ENCODE peak calls at places on chromosomes 16 and 17, in six cellular contexts. F, E, I, A, O and R are unnamed samples.

GRCh38 chr17:51493206-51493605 is 232.9 kb downstream of the UTP18 start:
- DNase-seq in F (no peak), E (no peak), I (no peak), A (no peak), O (no peak), R (no peak)

GRCh38 chr16:49510676-49511305 is 137.2 kb downstream of the C16orf78 start:
- DNase-seq in F (no peak), E (peak), I (no peak), A (no peak), O (no peak), R (no peak)

GRCh38 chr17:40522250-40522960 is 21.0 kb upstream of the TNS4 start:
- DNase-seq in F (no peak), E (no peak), I (no peak), A (no peak), O (no peak), R (no peak)

GRCh38 chr16:89951509-89951908 is 3.0 kb downstream of the DEF8 start:
- DNase-seq in F (no peak), E (no peak), I (no peak), A (no peak), O (no peak), R (no peak)

GRCh38 chr17:72614871-72615626 is 477.4 kb downstream of the SLC39A11 start:
- DNase-seq in F (no peak), E (peak), I (no peak), A (peak), O (no peak), R (no peak)

GRCh38 chr16:4392382-4393242 is 21.0 kb downstream of the VASN start:
- DNase-seq in F (no peak), E (no peak), I (no peak), A (peak), O (no peak), R (no peak)

GRCh38 chr17:64385187-64386083 is 5.2 kb downstream of the PECAM1 start:
- DNase-seq in F (peak), E (no peak), I (peak), A (no peak), O (no peak), R (no peak)

GRCh38 chr16:75534560-75535205 is 1.2 kb downstream of the CHST5 start:
- DNase-seq in F (no peak), E (no peak), I (no peak), A (no peak), O (no peak), R (no peak)

GRCh38 chr16:66578596-66579531 is at the start of gene CMTM2:
- DNase-seq in F (no peak), E (no peak), I (peak), A (peak), O (peak), R (no peak)

GRCh38 chr16:15538484-15538883 is 104.1 kb downstream of the BMERB1 start:
- DNase-seq in F (no peak), E (no peak), I (no peak), A (no peak), O (no peak), R (no peak)

GRCh38 chr16:76389126-76389525 is 111.9 kb downstream of the CNTNAP4 start:
- DNase-seq in F (no peak), E (no peak), I (no peak), A (no peak), O (no peak), R (no peak)

GRCh38 chr17:81543756-81544155 is 8.4 kb downstream of the FAAP100 start:
- DNase-seq in F (no peak), E (no peak), I (no peak), A (no peak), O (no peak), R (no peak)

GRCh38 chr16:11585460-11586374 is 1.0 kb downstream of the LITAF start:
- DNase-seq in F (peak), E (no peak), I (peak), A (no peak), O (peak), R (no peak)

GRCh38 chr16:30096105-30096861 is at the start of gene YPEL3:
- DNase-seq in F (peak), E (peak), I (peak), A (peak), O (peak), R (peak)

GRCh38 chr17:83124871-83125514 is 45.6 kb downstream of the METRNL start:
- DNase-seq in F (no peak), E (no peak), I (no peak), A (no peak), O (no peak), R (no peak)

GRCh38 chr17:63550816-63551639 is 751 bp downstream of the DCAF7 start:
- DNase-seq in F (no peak), E (no peak), I (peak), A (no peak), O (no peak), R (peak)

GRCh38 chr16:72287646-72288045 is 115.7 kb upstream of the PMFBP1 start:
- DNase-seq in F (no peak), E (no peak), I (no peak), A (no peak), O (no peak), R (no peak)

GRCh38 chr17:59151591-59151990 is 3.4 kb downstream of the SKA2 start:
- DNase-seq in F (no peak), E (no peak), I (no peak), A (no peak), O (no peak), R (no peak)

GRCh38 chr16:87303431-87303930 is 13.7 kb downstream of the C16orf95 start:
- DNase-seq in F (no peak), E (no peak), I (no peak), A (no peak), O (no peak), R (no peak)

GRCh38 chr17:64572682-64573154 is 65.9 kb downstream of the CEP95 start:
- DNase-seq in F (no peak), E (no peak), I (no peak), A (no peak), O (no peak), R (no peak)

GRCh38 chr16:397135-397661 is at the start of gene NME4:
- DNase-seq in F (no peak), E (no peak), I (peak), A (peak), O (peak), R (peak)

GRCh38 chr16:57797526-57798266 is 4.6 kb downstream of the KIFC3 start:
- DNase-seq in F (no peak), E (no peak), I (no peak), A (peak), O (no peak), R (peak)

GRCh38 chr17:58249270-58250133 is 11.1 kb downstream of the LPO start:
- DNase-seq in F (peak), E (peak), I (peak), A (peak), O (peak), R (peak)

GRCh38 chr17:74545456-74546230 is at the start of gene CD300C:
- DNase-seq in F (peak), E (no peak), I (no peak), A (no peak), O (no peak), R (no peak)

GRCh38 chr17:49063652-49064051 is 66.5 kb downstream of the IGF2BP1 start:
- DNase-seq in F (no peak), E (no peak), I (no peak), A (no peak), O (no peak), R (no peak)

GRCh38 chr16:3536271-3536671 is 35.5 kb downstream of the CLUAP1 start:
- DNase-seq in F (no peak), E (no peak), I (no peak), A (no peak), O (no peak), R (no peak)

GRCh38 chr16:10883004-10883403 is 6.0 kb downstream of the CIITA start:
- DNase-seq in F (no peak), E (no peak), I (no peak), A (no peak), O (no peak), R (no peak)

GRCh38 chr16:71807905-71808592 is 585 bp downstream of the AP1G1 start:
- DNase-seq in F (peak), E (no peak), I (peak), A (no peak), O (peak), R (peak)

GRCh38 chr17:67784364-67785121 is 40.8 kb upstream of the BPTF start:
- DNase-seq in F (no peak), E (no peak), I (no peak), A (no peak), O (no peak), R (peak)